ENCODE peak calls at places on chromosomes 16 and 17, in four cellular contexts. N, G, U and P are unnamed samples.

GRCh38 chr16:70553645-70554044 is 30.0 kb downstream of the SF3B3 start:
- DNase-seq in N (no peak), G (no peak), U (no peak), P (no peak)

GRCh38 chr16:64397945-64398508 is 723.8 kb downstream of the CDH11 start:
- DNase-seq in N (no peak), G (no peak), U (no peak), P (no peak)

GRCh38 chr17:64002658-64003525 is 4.7 kb downstream of the PRR29 start:
- DNase-seq in N (no peak), G (no peak), U (no peak), P (no peak)

GRCh38 chr16:60031751-60032150 is 1297.6 kb upstream of the GOT2 start:
- DNase-seq in N (no peak), G (no peak), U (no peak), P (no peak)

GRCh38 chr16:31301708-31302400 is 42.1 kb downstream of the ITGAM start:
- DNase-seq in N (no peak), G (no peak), U (peak; percentile 18), P (no peak)

GRCh38 chr17:32913593-32913992 is 14.4 kb upstream of the TMEM98 start:
- DNase-seq in N (no peak), G (no peak), U (no peak), P (peak; percentile 16)

GRCh38 chr17:34254651-34255380 is at the start of gene CCL2:
- DNase-seq in N (no peak), G (peak; percentile 10), U (peak; percentile 72), P (peak; percentile 69)

GRCh38 chr17:63774141-63774981 is at the start of gene DDX42:
- DNase-seq in N (peak; percentile 81), G (no peak), U (peak; percentile 26), P (peak; percentile 91)

GRCh38 chr16:912684-913613 is 57.8 kb downstream of the LMF1 start:
- DNase-seq in N (no peak), G (peak; percentile 88), U (peak; percentile 44), P (no peak)

GRCh38 chr17:6872941-6873340 is 41.4 kb upstream of the TEKT1 start:
- DNase-seq in N (no peak), G (no peak), U (no peak), P (no peak)

GRCh38 chr16:51151435-51151950 is 423 bp upstream of the SALL1 start:
- DNase-seq in N (no peak), G (peak; percentile 91), U (no peak), P (no peak)

GRCh38 chr16:48158296-48158695 is 2.5 kb upstream of the ABCC12 start:
- DNase-seq in N (no peak), G (no peak), U (no peak), P (no peak)

GRCh38 chr17:11944587-11944986 is 52.7 kb downstream of the ZNF18 start:
- DNase-seq in N (no peak), G (no peak), U (no peak), P (no peak)

GRCh38 chr17:1762233-1762905 is 509 bp downstream of the SERPINF1 start:
- DNase-seq in N (no peak), G (no peak), U (no peak), P (no peak)

GRCh38 chr17:58313815-58314705 is 14.5 kb downstream of the TSPOAP1 start:
- DNase-seq in N (no peak), G (no peak), U (no peak), P (no peak)

GRCh38 chr17:57138956-57139576 is 54.0 kb downstream of the AKAP1 start:
- DNase-seq in N (no peak), G (no peak), U (no peak), P (no peak)

GRCh38 chr17:78358538-78359215 is 1.2 kb downstream of the SOCS3 start:
- DNase-seq in N (no peak), G (no peak), U (no peak), P (no peak)

GRCh38 chr17:31492206-31492605 is 100.7 kb downstream of the RAB11FIP4 start:
- DNase-seq in N (no peak), G (no peak), U (no peak), P (no peak)

GRCh38 chr17:14048169-14048568 is 21.1 kb upstream of the COX10 start:
- DNase-seq in N (no peak), G (no peak), U (no peak), P (no peak)

GRCh38 chr17:21190078-21190477 is 23.9 kb downstream of the TMEM11 start:
- DNase-seq in N (no peak), G (no peak), U (no peak), P (no peak)

GRCh38 chr16:15822957-15823356 is 33.9 kb downstream of the MYH11 start:
- DNase-seq in N (no peak), G (peak; percentile 25), U (peak; percentile 54), P (no peak)

GRCh38 chr17:44878627-44879221 is 20.5 kb downstream of the EFTUD2 start:
- DNase-seq in N (no peak), G (peak; percentile 29), U (peak; percentile 36), P (no peak)

GRCh38 chr17:36592316-36592710 is 634 bp downstream of the DHRS11 start:
- DNase-seq in N (no peak), G (no peak), U (no peak), P (no peak)

GRCh38 chr17:41049110-41049509 is 2.0 kb upstream of the KRTAP2-1 start:
- DNase-seq in N (no peak), G (no peak), U (no peak), P (no peak)